ENCODE peak calls at places on chromosomes 3 and 15, in five cellular contexts. O is IMR-90, W is H1, E is H9, K is mesenchymal stem cell. Y is an unnamed sample.

GRCh38 chr3:146223401-146224373 is 27.2 kb downstream of the PLSCR4 start:
- DNase-seq in O (peak), W (no peak), E (no peak), K (no peak), Y (no peak)

GRCh38 chr3:100210777-100211145 is 50.0 kb upstream of the TBC1D23 start:
- DNase-seq in O (peak), W (no peak), E (peak), K (peak), Y (no peak)

GRCh38 chr15:73052679-73053397 is 575 bp downstream of the NEO1 start:
- DNase-seq in O (peak), W (peak), E (peak), K (peak), Y (peak)

GRCh38 chr3:68057637-68058320 is 403.4 kb upstream of the SUCLG2 start:
- DNase-seq in O (no peak), W (no peak), E (no peak), K (no peak), Y (no peak)

GRCh38 chr3:150453353-150453752 is 45.3 kb downstream of the TSC22D2 start:
- DNase-seq in O (no peak), W (no peak), E (no peak), K (no peak), Y (no peak)

GRCh38 chr3:187150599-187150998 is 11.3 kb upstream of the RPL39L start:
- DNase-seq in O (no peak), W (peak), E (peak), K (no peak), Y (no peak)

GRCh38 chr15:28004143-28005003 is 94.7 kb downstream of the OCA2 start:
- DNase-seq in O (no peak), W (peak), E (no peak), K (no peak), Y (no peak)

GRCh38 chr3:107681385-107681784 is 158.6 kb downstream of the BBX start:
- DNase-seq in O (no peak), W (no peak), E (no peak), K (no peak), Y (no peak)

GRCh38 chr3:49842843-49843242 is 13.5 kb downstream of the TRAIP start:
- DNase-seq in O (no peak), W (no peak), E (no peak), K (no peak), Y (no peak)

GRCh38 chr15:98085003-98085639 is 124.6 kb downstream of the ARRDC4 start:
- DNase-seq in O (peak), W (no peak), E (no peak), K (peak), Y (peak)

GRCh38 chr15:89809093-89809786 is 5.4 kb downstream of the ANPEP start:
- DNase-seq in O (peak), W (no peak), E (no peak), K (no peak), Y (no peak)

GRCh38 chr3:96491868-96492267 is 322.5 kb upstream of the EPHA6 start:
- DNase-seq in O (no peak), W (no peak), E (no peak), K (no peak), Y (no peak)

GRCh38 chr15:94246016-94246415 is 14.7 kb downstream of the MCTP2 start:
- DNase-seq in O (no peak), W (no peak), E (no peak), K (no peak), Y (no peak)

GRCh38 chr3:84547971-84548970 is 410.5 kb upstream of the CADM2 start:
- DNase-seq in O (no peak), W (peak), E (peak), K (no peak), Y (peak)

GRCh38 chr3:125150525-125151436 is 61.8 kb downstream of the SLC12A8 start:
- DNase-seq in O (peak), W (peak), E (peak), K (no peak), Y (no peak)
- H2AFZ ChIP-seq in O (no peak), W (no peak), E (no peak), K (no peak), Y (no peak)

GRCh38 chr15:47411733-47412530 is 305.4 kb upstream of the SEMA6D start:
- DNase-seq in O (no peak), W (no peak), E (no peak), K (no peak), Y (no peak)
- H3K4ac ChIP-seq in O (peak), W (no peak), E (no peak), K (no peak), Y (no peak)

GRCh38 chr15:99974246-99974645 is 241.0 kb upstream of the LYSMD4 start:
- DNase-seq in O (no peak), W (no peak), E (no peak), K (no peak), Y (no peak)
- H2AFZ ChIP-seq in O (no peak), W (no peak), E (no peak), K (no peak), Y (no peak)

GRCh38 chr3:44584646-44585501 is at the start of gene ZNF660:
- DNase-seq in O (peak), W (peak), E (peak), K (peak), Y (peak)
- H3K4ac ChIP-seq in O (peak), W (peak), E (peak), K (peak), Y (no peak)

GRCh38 chr3:45516829-45517228 is 77.7 kb upstream of the LIMD1 start:
- DNase-seq in O (peak), W (no peak), E (no peak), K (peak), Y (no peak)
- H2AFZ ChIP-seq in O (no peak), W (no peak), E (no peak), K (no peak), Y (no peak)

DNA sequence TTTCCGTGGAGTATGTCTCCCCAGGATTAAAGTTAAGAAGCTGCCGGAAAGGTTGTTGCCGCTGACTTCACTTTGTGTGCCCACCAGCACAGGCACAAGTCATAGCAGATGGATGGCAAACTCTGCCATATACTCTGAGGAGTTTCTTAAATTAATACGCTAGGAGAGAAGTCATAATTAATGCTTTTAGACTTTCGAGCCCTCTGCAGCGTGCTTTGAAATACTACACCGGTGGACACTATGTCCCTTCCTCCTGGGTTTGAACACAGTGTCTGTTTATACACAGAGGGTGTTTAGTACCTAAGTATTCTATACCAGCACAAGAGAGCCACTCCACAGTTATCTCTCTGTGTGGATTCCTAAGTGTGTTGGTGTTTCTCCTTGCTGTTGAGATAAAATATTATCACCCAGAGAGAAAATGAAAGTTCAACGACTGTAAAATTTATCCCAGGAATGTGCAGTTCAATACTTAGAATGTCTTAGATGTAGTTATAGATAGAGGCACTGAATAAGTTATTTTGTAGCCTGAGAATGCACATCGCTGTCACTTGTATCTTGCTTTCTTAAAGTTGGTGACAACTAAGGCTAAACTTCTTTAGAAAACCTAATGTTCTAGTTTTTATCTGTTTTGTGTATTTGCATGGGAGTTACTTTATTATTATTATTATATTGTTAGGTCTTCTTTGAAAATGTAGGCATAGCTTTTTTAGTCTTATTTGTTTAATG is 1.6 kb downstream of the MBNL1 start:
- DNase-seq in O (no peak), W (no peak), E (no peak), K (peak), Y (no peak)
- H3K4ac ChIP-seq in O (peak), W (no peak), E (no peak), K (no peak), Y (no peak)

Y was measured in neuronal stem cell.